ENCODE peak calls at places on chromosomes 3 and 15, in ten cellular contexts. One of them, this sample, is unnamed.
A peak's percentile ranks its signal among the peaks of the same experiment; 100 is the strongest.

GRCh38 chr3:14906355-14906960 is 40.9 kb upstream of the NR2C2 start:
- DNase-seq in ELR: no peak
- DNase-seq in fibroblast of lung: no peak
- DNase-seq in left ventricle myocardium superior: no peak
- DNase-seq in stimulated activated CD4-positive, alpha-beta T cell treated with anti-CD3 and anti-CD28 coated beads, Interleukin-12 subunit alpha, Interleukin-12 subunit beta, amount 100 ng/mL, for 4 hours: no peak
- DNase-seq in activated CD4-positive, alpha-beta T cell treated with anti-CD3 and anti-CD28 coated beads, Interleukin-2, amount 10 ng/mL, durations not matched to agents 24 days and 14 days: no peak
- DNase-seq in foreskin fibroblast: no peak
- DNase-seq in activated CD8-positive, alpha-beta memory T cell treated with anti-CD3 and anti-CD28 coated beads for 24 hours: no peak
- DNase-seq in iris pigment epithelial cell: no peak
- DNase-seq in NAMALWA: no peak
- DNase-seq in this sample: no peak

GRCh38 chr3:125374501-125374995 is 577 bp downstream of the ZNF148 start:
- DNase-seq in ELR: peak; percentile 61
- DNase-seq in fibroblast of lung: peak; percentile 60
- DNase-seq in left ventricle myocardium superior: peak; percentile 54
- DNase-seq in stimulated activated CD4-positive, alpha-beta T cell treated with anti-CD3 and anti-CD28 coated beads, Interleukin-12 subunit alpha, Interleukin-12 subunit beta, amount 100 ng/mL, for 4 hours: no peak
- DNase-seq in activated CD4-positive, alpha-beta T cell treated with anti-CD3 and anti-CD28 coated beads, Interleukin-2, amount 10 ng/mL, durations not matched to agents 24 days and 14 days: peak; percentile 77
- DNase-seq in foreskin fibroblast: peak; percentile 59
- DNase-seq in activated CD8-positive, alpha-beta memory T cell treated with anti-CD3 and anti-CD28 coated beads for 24 hours: no peak
- DNase-seq in iris pigment epithelial cell: peak; percentile 41
- DNase-seq in NAMALWA: peak; percentile 56
- DNase-seq in this sample: peak; percentile 36

GRCh38 chr3:35727179-35727578 is 87.9 kb downstream of the ARPP21 start:
- DNase-seq in ELR: no peak
- DNase-seq in fibroblast of lung: no peak
- DNase-seq in left ventricle myocardium superior: no peak
- DNase-seq in stimulated activated CD4-positive, alpha-beta T cell treated with anti-CD3 and anti-CD28 coated beads, Interleukin-12 subunit alpha, Interleukin-12 subunit beta, amount 100 ng/mL, for 4 hours: no peak
- DNase-seq in activated CD4-positive, alpha-beta T cell treated with anti-CD3 and anti-CD28 coated beads, Interleukin-2, amount 10 ng/mL, durations not matched to agents 24 days and 14 days: no peak
- DNase-seq in foreskin fibroblast: no peak
- DNase-seq in activated CD8-positive, alpha-beta memory T cell treated with anti-CD3 and anti-CD28 coated beads for 24 hours: no peak
- DNase-seq in iris pigment epithelial cell: no peak
- DNase-seq in NAMALWA: no peak
- DNase-seq in this sample: peak; percentile 5

GRCh38 chr3:12716605-12717121 is 42.4 kb downstream of the TMEM40 start:
- DNase-seq in ELR: no peak
- DNase-seq in fibroblast of lung: peak; percentile 67
- DNase-seq in left ventricle myocardium superior: no peak
- DNase-seq in stimulated activated CD4-positive, alpha-beta T cell treated with anti-CD3 and anti-CD28 coated beads, Interleukin-12 subunit alpha, Interleukin-12 subunit beta, amount 100 ng/mL, for 4 hours: no peak
- DNase-seq in activated CD4-positive, alpha-beta T cell treated with anti-CD3 and anti-CD28 coated beads, Interleukin-2, amount 10 ng/mL, durations not matched to agents 24 days and 14 days: no peak
- DNase-seq in foreskin fibroblast: no peak
- DNase-seq in activated CD8-positive, alpha-beta memory T cell treated with anti-CD3 and anti-CD28 coated beads for 24 hours: no peak
- DNase-seq in iris pigment epithelial cell: peak; percentile 73
- DNase-seq in NAMALWA: no peak
- DNase-seq in this sample: no peak

GRCh38 chr3:143565943-143566342 is 282.3 kb downstream of the SLC9A9 start:
- DNase-seq in ELR: no peak
- DNase-seq in fibroblast of lung: peak; percentile 8
- DNase-seq in left ventricle myocardium superior: no peak
- DNase-seq in stimulated activated CD4-positive, alpha-beta T cell treated with anti-CD3 and anti-CD28 coated beads, Interleukin-12 subunit alpha, Interleukin-12 subunit beta, amount 100 ng/mL, for 4 hours: no peak
- DNase-seq in activated CD4-positive, alpha-beta T cell treated with anti-CD3 and anti-CD28 coated beads, Interleukin-2, amount 10 ng/mL, durations not matched to agents 24 days and 14 days: no peak
- DNase-seq in foreskin fibroblast: peak; percentile 44
- DNase-seq in activated CD8-positive, alpha-beta memory T cell treated with anti-CD3 and anti-CD28 coated beads for 24 hours: no peak
- DNase-seq in iris pigment epithelial cell: peak; percentile 60
- DNase-seq in NAMALWA: peak; percentile 9
- DNase-seq in this sample: peak; percentile 30

GRCh38 chr3:124272611-124273151 is 280.8 kb upstream of the ROPN1 start:
- DNase-seq in ELR: no peak
- DNase-seq in fibroblast of lung: peak; percentile 77
- DNase-seq in left ventricle myocardium superior: no peak
- DNase-seq in stimulated activated CD4-positive, alpha-beta T cell treated with anti-CD3 and anti-CD28 coated beads, Interleukin-12 subunit alpha, Interleukin-12 subunit beta, amount 100 ng/mL, for 4 hours: no peak
- DNase-seq in activated CD4-positive, alpha-beta T cell treated with anti-CD3 and anti-CD28 coated beads, Interleukin-2, amount 10 ng/mL, durations not matched to agents 24 days and 14 days: no peak
- DNase-seq in foreskin fibroblast: no peak
- DNase-seq in activated CD8-positive, alpha-beta memory T cell treated with anti-CD3 and anti-CD28 coated beads for 24 hours: no peak
- DNase-seq in iris pigment epithelial cell: peak; percentile 12
- DNase-seq in NAMALWA: no peak
- DNase-seq in this sample: no peak

GRCh38 chr3:15450611-15451467 is 23.4 kb downstream of the EAF1 start:
- DNase-seq in ELR: no peak
- DNase-seq in fibroblast of lung: no peak
- DNase-seq in left ventricle myocardium superior: no peak
- DNase-seq in stimulated activated CD4-positive, alpha-beta T cell treated with anti-CD3 and anti-CD28 coated beads, Interleukin-12 subunit alpha, Interleukin-12 subunit beta, amount 100 ng/mL, for 4 hours: no peak
- DNase-seq in activated CD4-positive, alpha-beta T cell treated with anti-CD3 and anti-CD28 coated beads, Interleukin-2, amount 10 ng/mL, durations not matched to agents 24 days and 14 days: peak; percentile 50
- DNase-seq in foreskin fibroblast: no peak
- DNase-seq in activated CD8-positive, alpha-beta memory T cell treated with anti-CD3 and anti-CD28 coated beads for 24 hours: peak; percentile 50
- DNase-seq in iris pigment epithelial cell: no peak
- DNase-seq in NAMALWA: no peak
- DNase-seq in this sample: no peak

GRCh38 chr15:67063689-67064606 is 1.5 kb upstream of the SMAD3 start:
- DNase-seq in ELR: no peak
- DNase-seq in fibroblast of lung: peak; percentile 69
- DNase-seq in left ventricle myocardium superior: peak; percentile 54
- DNase-seq in stimulated activated CD4-positive, alpha-beta T cell treated with anti-CD3 and anti-CD28 coated beads, Interleukin-12 subunit alpha, Interleukin-12 subunit beta, amount 100 ng/mL, for 4 hours: no peak
- DNase-seq in activated CD4-positive, alpha-beta T cell treated with anti-CD3 and anti-CD28 coated beads, Interleukin-2, amount 10 ng/mL, durations not matched to agents 24 days and 14 days: peak; percentile 80
- DNase-seq in foreskin fibroblast: no peak
- DNase-seq in activated CD8-positive, alpha-beta memory T cell treated with anti-CD3 and anti-CD28 coated beads for 24 hours: no peak
- DNase-seq in iris pigment epithelial cell: peak; percentile 89
- DNase-seq in NAMALWA: no peak
- DNase-seq in this sample: no peak

GRCh38 chr3:98242155-98242554 is 21.9 kb upstream of the OR5H6 start:
- DNase-seq in ELR: no peak
- DNase-seq in fibroblast of lung: no peak
- DNase-seq in left ventricle myocardium superior: no peak
- DNase-seq in stimulated activated CD4-positive, alpha-beta T cell treated with anti-CD3 and anti-CD28 coated beads, Interleukin-12 subunit alpha, Interleukin-12 subunit beta, amount 100 ng/mL, for 4 hours: no peak
- DNase-seq in activated CD4-positive, alpha-beta T cell treated with anti-CD3 and anti-CD28 coated beads, Interleukin-2, amount 10 ng/mL, durations not matched to agents 24 days and 14 days: no peak
- DNase-seq in foreskin fibroblast: no peak
- DNase-seq in activated CD8-positive, alpha-beta memory T cell treated with anti-CD3 and anti-CD28 coated beads for 24 hours: no peak
- DNase-seq in iris pigment epithelial cell: no peak
- DNase-seq in NAMALWA: no peak
- DNase-seq in this sample: no peak

This sample was measured in epithelial cell of esophagus.